ENCODE peak calls at places on chromosomes 6 and 20, in four cellular contexts. H is H1, V is HEK293T, B is NT2/D1. A is an unnamed sample.

GRCh38 chr6:165729307-165729936 is 66.4 kb upstream of the PDE10A start:
- DNase-seq in H (no peak), V (peak), B (no peak), A (no peak)

GRCh38 chr20:62063601-62063980 is 2.1 kb downstream of the TAF4 start:
- DNase-seq in H (no peak), V (no peak), B (no peak), A (no peak)

GRCh38 chr6:6193221-6193745 is 127.2 kb downstream of the F13A1 start:
- DNase-seq in H (no peak), V (no peak), B (no peak), A (no peak)

GRCh38 chr6:86744048-86744447 is 193.3 kb upstream of the HTR1E start:
- DNase-seq in H (no peak), V (no peak), B (no peak), A (no peak)

GRCh38 chr6:125123468-125124249 is 29.9 kb upstream of the TPD52L1 start:
- DNase-seq in H (no peak), V (no peak), B (no peak), A (no peak)

GRCh38 chr6:166351715-166352285 is 9.5 kb upstream of the SFT2D1 start:
- DNase-seq in H (no peak), V (no peak), B (no peak), A (peak)

GRCh38 chr6:170378502-170378901 is 71.9 kb downstream of the FAM120B start:
- DNase-seq in H (no peak), V (no peak), B (no peak), A (no peak)

GRCh38 chr6:119158057-119158848 is 79.8 kb upstream of the FAM184A start:
- DNase-seq in H (no peak), V (no peak), B (no peak), A (no peak)

GRCh38 chr20:14928083-14928482 is 590.7 kb upstream of the FLRT3 start:
- DNase-seq in H (no peak), V (no peak), B (no peak), A (no peak)

GRCh38 chr6:31727717-31728671 is 1.1 kb downstream of the DDAH2 start:
- DNase-seq in H (no peak), V (no peak), B (no peak), A (peak)

GRCh38 chr20:25021336-25021735 is 28.8 kb upstream of the APMAP start:
- DNase-seq in H (no peak), V (no peak), B (no peak), A (no peak)

GRCh38 chr20:18738055-18738454 is 75.5 kb upstream of the SCP2D1 start:
- DNase-seq in H (no peak), V (no peak), B (no peak), A (no peak)

GRCh38 chr6:55825402-55826051 is 49.9 kb downstream of the BMP5 start:
- DNase-seq in H (no peak), V (no peak), B (no peak), A (no peak)

GRCh38 chr6:26032387-26033131 is 54.7 kb upstream of the HFE start:
- DNase-seq in H (no peak), V (no peak), B (no peak), A (peak)

GRCh38 chr6:62286470-62286843 is 432 bp upstream of the KHDRBS2 start:
- DNase-seq in H (no peak), V (no peak), B (no peak), A (no peak)

GRCh38 chr6:158376650-158377081 is 64.4 kb downstream of the TULP4 start:
- DNase-seq in H (no peak), V (no peak), B (no peak), A (no peak)

GRCh38 chr20:45037050-45037449 is 63.9 kb downstream of the KCNS1 start:
- DNase-seq in H (no peak), V (no peak), B (no peak), A (no peak)
- TF ChIP-seq SUZ12 in H (no peak), V (no peak), B (no peak), A (no peak)

GRCh38 chr20:3749689-3750639 is 17.5 kb downstream of the HSPA12B start:
- DNase-seq in H (peak), V (peak), B (no peak), A (no peak)
- TF ChIP-seq SUZ12 in H (no peak), V (no peak), B (no peak), A (no peak)

GRCh38 chr6:36381502-36382389 is 5.7 kb downstream of the ETV7 start:
- DNase-seq in H (no peak), V (no peak), B (no peak), A (peak)

GRCh38 chr6:36378243-36378920 is 9.1 kb downstream of the ETV7 start:
- DNase-seq in H (no peak), V (no peak), B (no peak), A (no peak)

GRCh38 chr6:36378936-36379335 is 8.5 kb downstream of the ETV7 start:
- DNase-seq in H (no peak), V (no peak), B (no peak), A (no peak)

GRCh38 chr6:36377594-36377993 is 9.9 kb downstream of the ETV7 start:
- DNase-seq in H (no peak), V (no peak), B (no peak), A (no peak)

DNA sequence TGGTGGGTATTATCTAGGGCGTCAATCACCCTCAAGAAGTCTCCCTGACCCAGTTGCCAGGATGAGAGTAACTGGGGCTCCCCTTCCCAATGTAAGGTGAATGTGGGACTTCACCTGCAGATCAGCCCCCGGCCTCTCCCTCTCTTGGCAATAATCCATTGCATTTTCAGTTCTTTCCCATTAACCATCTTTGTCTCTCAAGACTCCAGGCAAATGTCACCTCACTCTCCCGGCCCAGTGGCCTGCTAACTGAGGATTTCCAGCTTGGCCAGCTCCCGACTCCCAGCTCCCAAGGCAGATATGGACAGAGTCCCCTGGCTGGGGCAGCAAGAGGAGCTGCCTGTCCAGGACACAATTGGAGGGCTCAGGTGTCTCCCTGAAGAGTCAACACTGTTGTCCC is 7.3 kb downstream of the ETV7 start:
- DNase-seq in H (no peak), V (no peak), B (no peak), A (no peak)
- TF ChIP-seq SUZ12 in H (no peak), V (no peak), B (no peak), A (no peak)

GRCh38 chr6:155315516-155315871 is 1.2 kb upstream of the TFB1M start:
- DNase-seq in H (no peak), V (no peak), B (no peak), A (no peak)

GRCh38 chr6:155314773-155315515 is 660 bp upstream of the TFB1M start:
- DNase-seq in H (no peak), V (peak), B (no peak), A (peak)

GRCh38 chr6:155314092-155314772 is at the start of gene TFB1M:
- DNase-seq in H (peak), V (peak), B (peak), A (peak)

GRCh38 chr6:155311583-155311982 is 2.7 kb downstream of the TFB1M start:
- DNase-seq in H (no peak), V (no peak), B (no peak), A (no peak)

DNA sequence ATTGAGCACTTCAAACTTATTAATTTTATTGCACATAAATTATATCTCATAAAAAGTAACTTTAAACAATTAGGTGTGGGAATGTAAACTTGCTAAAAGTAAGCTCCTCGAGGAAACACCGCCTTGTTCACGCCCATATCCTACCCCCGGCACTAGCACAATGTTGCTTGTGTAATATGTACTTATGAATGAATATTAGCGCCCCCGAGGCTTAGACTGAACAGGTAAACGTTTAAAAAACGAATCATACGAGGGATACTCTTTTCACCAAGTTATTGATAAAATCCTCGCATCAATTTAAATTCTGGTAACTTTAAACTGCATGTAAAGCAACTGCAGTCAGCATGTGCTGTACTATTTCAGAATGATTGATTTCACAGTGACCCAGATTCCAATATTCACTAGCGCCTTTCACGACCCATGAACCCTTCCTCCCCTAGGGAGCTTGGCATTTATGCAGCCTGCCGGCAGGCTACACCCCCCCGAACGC is 637 bp downstream of the TFB1M start:
- DNase-seq in H (no peak), V (no peak), B (no peak), A (no peak)
- TF ChIP-seq SUZ12 in H (no peak), V (no peak), B (no peak), A (no peak)